ENCODE peak calls at places on chromosomes 11 and 22, in six cellular contexts. X, M, H, W, A and G are unnamed samples.
A peak's percentile ranks its signal among the peaks of the same experiment; 100 is the strongest.

GRCh38 chr11:96287796-96288439 is 55.1 kb downstream of the MAML2 start:
- DNase-seq in M (no peak), H (peak; percentile 45), W (no peak), X (no peak), A (no peak), G (no peak)

GRCh38 chr11:107359701-107360100 is 97.9 kb downstream of the CWF19L2 start:
- DNase-seq in M (no peak), W (peak; percentile 8), H (peak; percentile 4), X (no peak), A (no peak), G (no peak)

GRCh38 chr11:32113200-32113599 is 22.3 kb downstream of the RCN1 start:
- DNase-seq in W (no peak), M (no peak), H (no peak), A (no peak), X (no peak), G (no peak)

GRCh38 chr22:42644422-42645340 is 4.3 kb upstream of the ATP5MGL start:
- DNase-seq in A (no peak), W (peak; percentile 63), X (no peak), M (no peak), H (peak; percentile 36), G (no peak)

GRCh38 chr22:41285441-41285819 is 557 bp downstream of the RANGAP1 start:
- DNase-seq in M (peak; percentile 89), W (peak; percentile 92), H (peak; percentile 94), X (peak; percentile 51), A (peak; percentile 87), G (peak; percentile 45)

GRCh38 chr11:130999992-131000770 is 83.9 kb upstream of the SNX19 start:
- DNase-seq in X (peak; percentile 95), M (no peak), W (peak; percentile 96), H (peak; percentile 96), A (no peak), G (no peak)

GRCh38 chr11:27280131-27280530 is 82.9 kb downstream of the CCDC34 start:
- DNase-seq in H (no peak), M (no peak), X (no peak), A (no peak), W (no peak), G (no peak)

GRCh38 chr11:34180045-34180813 is 74.8 kb downstream of the NAT10 start:
- DNase-seq in M (no peak), W (no peak), X (no peak), A (no peak), H (no peak), G (no peak)

GRCh38 chr11:92880391-92880790 is 89.1 kb upstream of the MTNR1B start:
- DNase-seq in X (no peak), M (no peak), W (peak; percentile 68), A (no peak), H (peak; percentile 83), G (no peak)

GRCh38 chr11:10474551-10474950 is 19.5 kb downstream of the AMPD3 start:
- DNase-seq in X (no peak), W (no peak), M (no peak), H (no peak), A (no peak), G (no peak)

GRCh38 chr11:77091146-77091940 is 11.3 kb upstream of the OMP start:
- DNase-seq in M (peak; percentile 83), A (peak; percentile 54), W (peak; percentile 72), H (peak; percentile 57), X (no peak), G (peak; percentile 61)

GRCh38 chr11:69381681-69382130 is 87.8 kb downstream of the MYEOV start:
- DNase-seq in H (no peak), X (no peak), A (no peak), M (no peak), W (no peak), G (peak; percentile 5)